ENCODE peak calls at places on chromosomes 5 and 9, in four cellular contexts. L is esophagus squamous epithelium, O is ovary, Z is stomach. W is an unnamed sample.

GRCh38 chr5:96254980-96255681 is 177.9 kb downstream of the PCSK1 start:
- DNase-seq in O (no peak), L (no peak), Z (peak), W (no peak)

GRCh38 chr5:1017691-1018455 is 9.3 kb downstream of the NKD2 start:
- DNase-seq in L (no peak), O (no peak), Z (no peak), W (peak)

GRCh38 chr9:7130421-7130820 is 372.6 kb downstream of the KDM4C start:
- DNase-seq in Z (no peak), O (no peak), L (no peak), W (no peak)

GRCh38 chr5:78555870-78556269 is 92.7 kb downstream of the LHFPL2 start:
- DNase-seq in Z (no peak), L (no peak), O (no peak), W (no peak)

GRCh38 chr9:116178481-116179211 is 25.1 kb downstream of the PAPPA start:
- DNase-seq in Z (no peak), O (no peak), L (no peak), W (no peak)

GRCh38 chr5:93800988-93801811 is 59.8 kb upstream of the POU5F2 start:
- DNase-seq in Z (no peak), L (no peak), O (no peak), W (no peak)

GRCh38 chr9:19028835-19029451 is 4.1 kb downstream of the SAXO1 start:
- DNase-seq in O (peak), L (no peak), Z (peak), W (no peak)

GRCh38 chr9:78280982-78281668 is 15.8 kb upstream of the PSAT1 start:
- DNase-seq in L (no peak), Z (peak), O (peak), W (peak)

GRCh38 chr5:3794611-3795010 is 199.0 kb downstream of the IRX1 start:
- DNase-seq in Z (no peak), O (no peak), L (no peak), W (no peak)

GRCh38 chr5:91240175-91240574 is 142.9 kb downstream of the ARRDC3 start:
- DNase-seq in O (no peak), L (no peak), Z (no peak), W (no peak)

GRCh38 chr9:102479191-102479590 is 515.9 kb upstream of the CYLC2 start:
- DNase-seq in L (no peak), Z (no peak), O (no peak), W (no peak)

GRCh38 chr5:65481635-65482271 is at the start of gene ADAMTS6:
- DNase-seq in L (peak), Z (peak), O (peak), W (peak)

GRCh38 chr5:156819967-156820581 is 30.0 kb upstream of the PPP1R2B start:
- DNase-seq in L (no peak), Z (no peak), O (no peak), W (no peak)

GRCh38 chr5:176780951-176781350 is 29.4 kb upstream of the UNC5A start:
- DNase-seq in L (no peak), O (no peak), Z (no peak), W (peak)

GRCh38 chr9:95336281-95336680 is 18.8 kb upstream of the FANCC start:
- DNase-seq in Z (no peak), O (no peak), L (no peak), W (no peak)

GRCh38 chr5:110658006-110658405 is 68.5 kb downstream of the TMEM232 start:
- DNase-seq in Z (no peak), O (no peak), L (no peak), W (no peak)

GRCh38 chr5:72815580-72816296 is 723 bp upstream of the TNPO1 start:
- DNase-seq in L (no peak), O (no peak), Z (no peak), W (no peak)

GRCh38 chr9:125932012-125932411 is 184.8 kb downstream of the PBX3 start:
- DNase-seq in O (peak), Z (no peak), L (no peak), W (peak)

GRCh38 chr9:136969150-136969549 is 8.2 kb upstream of the PTGDS start:
- DNase-seq in L (no peak), Z (no peak), O (no peak), W (no peak)

GRCh38 chr5:176697267-176697928 is 50.1 kb downstream of the TSPAN17 start:
- DNase-seq in O (no peak), L (no peak), Z (no peak), W (no peak)

GRCh38 chr9:37412431-37413151 is 9.9 kb upstream of the GRHPR start:
- DNase-seq in O (no peak), L (no peak), Z (no peak), W (no peak)

GRCh38 chr5:109868737-109869136 is 179.0 kb downstream of the MAN2A1 start:
- DNase-seq in O (no peak), L (no peak), Z (no peak), W (no peak)

GRCh38 chr9:22044583-22044982 is 35.5 kb upstream of the CDKN2B start:
- DNase-seq in L (no peak), O (no peak), Z (no peak), W (no peak)

GRCh38 chr5:43038523-43038989 is 1.6 kb downstream of the ANXA2R start:
- DNase-seq in Z (no peak), O (no peak), L (no peak), W (no peak)

GRCh38 chr9:77177894-77178794 is 810 bp downstream of the VPS13A start:
- DNase-seq in L (no peak), O (peak), Z (peak), W (peak)

GRCh38 chr9:77176106-77176505 is 1.2 kb upstream of the VPS13A start:
- DNase-seq in Z (no peak), L (no peak), O (no peak), W (no peak)

GRCh38 chr9:77176686-77177142 is 620 bp upstream of the VPS13A start:
- DNase-seq in L (no peak), Z (no peak), O (no peak), W (no peak)

GRCh38 chr9:77175152-77175551 is 2.2 kb upstream of the VPS13A start:
- DNase-seq in O (no peak), L (no peak), Z (no peak), W (no peak)

DNA sequence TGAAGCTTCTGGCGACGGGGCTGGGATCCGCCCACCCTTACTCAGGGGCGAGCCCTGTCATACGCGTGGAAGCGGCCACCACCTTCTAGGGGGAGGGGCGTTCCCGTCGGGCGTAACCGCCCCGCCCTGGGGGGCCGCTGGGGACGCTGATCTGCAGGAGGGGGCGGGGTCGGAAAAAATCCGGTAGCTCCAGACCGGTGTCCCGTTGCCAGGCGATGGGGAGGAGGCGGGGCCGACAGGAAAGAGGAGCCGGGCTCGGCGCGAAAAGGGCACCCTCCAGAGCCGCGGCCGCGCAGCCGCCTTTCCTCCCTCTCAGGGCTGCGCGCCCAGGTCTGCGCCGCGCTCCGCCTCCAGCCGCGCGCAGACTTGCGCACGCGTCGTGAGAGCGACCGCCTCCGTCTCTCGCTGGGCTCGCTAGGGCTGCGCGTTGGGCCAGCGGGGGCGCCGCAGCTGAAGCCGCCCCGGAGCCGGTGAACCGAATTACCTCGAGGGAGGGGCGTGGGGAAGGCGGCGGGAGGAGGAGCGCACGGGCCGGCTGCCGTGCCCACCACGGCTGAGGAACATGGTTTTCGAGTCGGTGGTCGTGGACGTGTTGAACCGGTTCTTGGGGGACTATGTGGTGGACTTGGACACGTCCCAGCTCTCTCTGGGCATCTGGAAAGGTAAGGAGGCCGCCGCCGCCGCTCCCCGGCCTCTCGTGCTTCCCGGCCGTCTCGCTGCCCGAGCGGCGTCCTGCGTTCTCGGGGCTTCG is at the start of gene VPS13A:
- DNase-seq in O (peak), L (peak), Z (peak), W (peak)
- TF ChIP-seq POLR2A in O (peak), L (peak), Z (no peak), W (peak)

GRCh38 chr9:121269030-121269887 is 1.3 kb downstream of the GSN start:
- DNase-seq in O (no peak), Z (peak), L (no peak), W (peak)

GRCh38 chr9:121268598-121269029 is 652 bp downstream of the GSN start:
- DNase-seq in Z (no peak), O (peak), L (no peak), W (peak)

GRCh38 chr9:121272401-121272948 is 4.5 kb downstream of the GSN start:
- DNase-seq in O (no peak), L (no peak), Z (no peak), W (peak)

GRCh38 chr9:121269888-121270254 is 1.9 kb downstream of the GSN start:
- DNase-seq in O (no peak), Z (no peak), L (no peak), W (no peak)

DNA sequence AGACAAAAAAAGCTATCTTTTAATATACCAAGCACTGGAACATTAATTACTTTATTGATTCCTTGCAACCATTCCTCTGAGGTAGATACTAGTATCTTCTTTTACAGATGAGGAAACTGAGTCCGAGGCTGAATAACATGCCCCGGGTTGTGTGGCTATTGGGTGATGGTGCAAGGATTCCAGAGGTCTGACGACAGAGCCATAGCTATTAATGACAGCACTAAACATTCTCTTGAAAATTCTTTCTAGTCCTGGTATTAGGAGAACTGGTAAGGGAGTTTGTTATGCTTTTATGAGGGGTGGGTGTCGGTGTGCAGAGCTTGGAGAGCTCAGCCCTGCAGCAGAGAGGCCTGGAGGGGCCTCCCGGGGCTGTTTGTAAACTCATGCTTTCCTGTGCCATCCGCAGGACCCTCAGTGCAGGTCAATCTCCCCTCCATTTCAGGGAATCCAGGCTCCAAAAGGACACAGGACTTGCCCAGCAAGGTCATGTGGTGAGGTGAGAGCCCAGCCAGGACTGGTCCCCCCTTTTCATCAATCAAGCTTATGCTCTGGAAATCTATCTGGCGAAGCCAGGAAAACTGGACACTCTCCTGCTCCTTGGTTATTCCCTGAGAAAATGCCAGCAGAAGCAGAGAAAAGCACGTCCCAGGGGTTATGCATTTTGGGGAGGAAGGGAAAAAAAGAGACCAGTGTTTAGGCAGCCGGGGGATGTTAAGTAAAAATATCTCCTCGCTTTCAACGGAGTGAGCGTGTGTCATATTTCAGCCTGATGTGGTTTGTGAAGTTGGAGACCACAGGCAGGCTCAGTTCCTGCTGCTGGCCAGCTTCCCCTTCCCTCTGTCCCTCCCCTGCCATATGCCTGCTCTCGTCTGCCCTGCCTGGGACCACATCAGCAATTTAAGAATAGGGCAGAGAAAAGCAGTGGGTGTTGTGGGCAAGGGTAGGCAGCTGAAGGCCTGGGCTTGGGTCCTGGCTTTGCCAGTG is 3.7 kb downstream of the GSN start:
- DNase-seq in Z (no peak), O (peak), L (no peak), W (peak)
- H3K4me3 ChIP-seq in Z (peak), O (no peak), L (no peak), W (peak)

GRCh38 chr5:151056367-151057306 is 24.2 kb downstream of the TNIP1 start:
- DNase-seq in O (no peak), L (no peak), Z (no peak), W (no peak)
- TF ChIP-seq POLR2A in O (no peak), L (no peak), Z (no peak), W (no peak)

GRCh38 chr5:143204474-143205246 is 198.8 kb downstream of the NR3C1 start:
- DNase-seq in Z (no peak), L (no peak), O (no peak), W (no peak)
- H3K4me3 ChIP-seq in Z (no peak), L (no peak), O (no peak), W (no peak)

DNA sequence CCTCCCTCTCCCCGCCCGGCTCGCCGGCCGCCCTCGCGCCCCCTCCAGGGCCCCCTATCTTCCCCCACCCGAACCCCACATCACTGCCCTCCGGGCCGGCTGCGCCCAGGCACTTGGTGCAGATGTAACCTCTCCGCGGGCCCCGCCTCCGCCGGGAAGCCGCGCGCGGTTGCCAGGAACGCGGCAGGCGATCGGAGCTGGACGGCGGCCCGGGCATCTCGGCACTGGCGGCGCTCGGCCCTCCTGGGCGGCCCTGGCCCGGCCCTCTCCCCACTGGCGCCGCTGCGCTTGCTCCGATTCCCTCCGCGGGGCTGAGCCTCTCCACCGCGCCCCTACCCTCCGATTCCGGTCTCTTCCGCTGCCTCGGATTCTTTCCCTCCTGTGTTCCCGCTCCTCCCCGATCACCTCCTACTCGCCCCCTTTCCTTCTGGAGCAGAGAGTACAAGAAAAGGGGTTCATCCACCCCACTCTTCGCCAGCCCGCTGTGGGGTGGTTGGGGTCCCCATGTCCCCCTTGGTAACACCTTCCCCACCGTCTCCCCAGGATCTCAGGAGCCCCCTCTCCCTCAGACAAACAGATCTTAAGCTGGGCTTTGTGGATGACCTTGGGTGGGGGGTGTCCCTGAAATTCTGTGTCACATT is 70.6 kb downstream of the C9orf50 start:
- DNase-seq in O (peak), Z (peak), L (no peak), W (peak)
- TF ChIP-seq POLR2A in O (no peak), Z (no peak), L (no peak), W (no peak)

DNA sequence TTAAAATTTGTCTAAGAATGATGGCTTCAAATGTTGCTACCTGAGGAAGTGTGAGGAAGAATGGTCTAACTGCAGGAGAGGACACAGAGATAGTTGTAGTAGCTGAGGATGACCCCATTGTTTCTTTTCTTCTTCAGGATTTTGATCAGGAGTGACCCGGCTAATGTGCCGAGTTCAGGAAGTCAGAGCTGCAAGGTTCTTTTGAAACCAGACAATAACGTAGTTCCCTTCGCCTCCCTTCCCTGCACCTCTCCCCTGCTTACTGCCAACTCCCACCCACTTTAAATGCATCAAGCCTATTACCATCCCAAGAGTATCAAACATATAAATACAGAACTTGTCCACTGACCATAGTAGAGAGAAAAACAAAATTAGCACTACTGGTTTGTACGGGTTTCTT is 23.3 kb upstream of the ELAVL2 start:
- DNase-seq in L (no peak), O (no peak), Z (no peak), W (no peak)
- H3K4me3 ChIP-seq in L (no peak), O (no peak), Z (no peak), W (no peak)

W was measured in sigmoid colon.